ENCODE peak calls at places on chromosomes 7 and 10, in nine cellular contexts. W is GM23248; X is activated T-cell treated with anti-CD3 and anti-CD28 coated beads for 1 hour; H is DMS79; Z is effector CD4-positive, alpha-beta T cell; G is dermis microvascular lymphatic vessel endothelial cell; I is HFF-Myc; K is brain microvascular endothelial cell; S is GM06990. M is an unnamed sample.
A peak's percentile ranks its signal among the peaks of the same experiment; 100 is the strongest.

GRCh38 chr10:110399163-110400094 is 94.7 kb upstream of the SMNDC1 start:
- DNase-seq in W (peak; percentile 98), X (no peak), H (no peak), Z (no peak), G (peak; percentile 100), I (peak; percentile 90), K (peak; percentile 98), S (no peak), M (no peak)

GRCh38 chr7:105352018-105352612 is 36.6 kb downstream of the SRPK2 start:
- DNase-seq in W (peak; percentile 93), X (no peak), H (peak; percentile 87), Z (peak; percentile 38), G (peak; percentile 10), I (peak; percentile 65), K (peak; percentile 72), S (peak; percentile 80), M (peak; percentile 9)

GRCh38 chr10:30984563-30985328 is 46.9 kb downstream of the ZNF438 start:
- DNase-seq in W (peak; percentile 80), X (no peak), H (no peak), Z (no peak), G (no peak), I (no peak), K (no peak), S (no peak), M (no peak)

GRCh38 chr7:158150234-158150633 is 437.4 kb downstream of the PTPRN2 start:
- DNase-seq in W (no peak), X (no peak), H (no peak), Z (no peak), G (no peak), I (no peak), K (no peak), S (no peak), M (no peak)

GRCh38 chr10:51907342-51907741 is 207.9 kb upstream of the CSTF2T start:
- DNase-seq in W (no peak), X (no peak), H (no peak), Z (no peak), G (no peak), I (no peak), K (no peak), S (no peak), M (no peak)

GRCh38 chr7:159024280-159024951 is 120.3 kb downstream of the VIPR2 start:
- DNase-seq in W (no peak), X (no peak), H (no peak), Z (no peak), G (no peak), I (no peak), K (no peak), S (no peak), M (no peak)

GRCh38 chr7:80883188-80884025 is 35.4 kb downstream of the SEMA3C start:
- DNase-seq in W (peak; percentile 98), X (no peak), H (no peak), Z (no peak), G (no peak), I (peak; percentile 98), K (peak; percentile 94), S (no peak), M (no peak)

GRCh38 chr10:45505336-45505735 is 131.3 kb downstream of the ALOX5 start:
- DNase-seq in W (no peak), X (no peak), H (peak; percentile 22), Z (no peak), G (no peak), I (peak; percentile 24), K (no peak), S (no peak), M (no peak)

GRCh38 chr7:134996097-134996550 is 9.8 kb downstream of the AGBL3 start:
- DNase-seq in W (no peak), X (no peak), H (no peak), Z (no peak), G (no peak), I (no peak), K (no peak), S (peak; percentile 66), M (no peak)

GRCh38 chr10:98748298-98748697 is 301.6 kb upstream of the HPS1 start:
- DNase-seq in W (peak; percentile 57), X (no peak), H (no peak), Z (no peak), G (no peak), I (peak; percentile 5), K (peak; percentile 9), S (no peak), M (no peak)